ENCODE peak calls at places on chromosomes 4 and X, in four cellular contexts. O is Caco-2; U is fibroblast of lung; Z is stimulated activated CD4-positive, alpha-beta T cell treated with anti-CD3 and anti-CD28 coated beads, Interleukin-4, amount 100 ng/mL, for 48 hours. S is an unnamed sample.

GRCh38 chr4:188023682-188024081 is 28.1 kb downstream of the ZFP42 start:
- DNase-seq in O (no peak), U (peak), Z (no peak), S (peak)

GRCh38 chrX:87516716-87517115 is 886 bp upstream of the KLHL4 start:
- DNase-seq in O (no peak), U (peak), Z (no peak), S (peak)

GRCh38 chr4:165814256-165815010 is 58.6 kb upstream of the TLL1 start:
- DNase-seq in O (no peak), U (peak), Z (no peak), S (peak)

GRCh38 chr4:120299631-120300030 is 233.0 kb upstream of the MAD2L1 start:
- DNase-seq in O (no peak), U (no peak), Z (no peak), S (no peak)

GRCh38 chr4:184774152-184774551 is 40.3 kb upstream of the CENPU start:
- DNase-seq in O (no peak), U (no peak), Z (no peak), S (no peak)

GRCh38 chrX:1853916-1854315 is 239.1 kb downstream of the ASMT start:
- DNase-seq in O (no peak), U (no peak), Z (no peak), S (peak)

GRCh38 chrX:103254171-103254824 is 657 bp downstream of the TCEAL8 start:
- DNase-seq in O (peak), U (peak), Z (peak), S (peak)

GRCh38 chr4:41287005-41287404 is 30.3 kb downstream of the UCHL1 start:
- DNase-seq in O (no peak), U (peak), Z (no peak), S (no peak)

GRCh38 chr4:116070283-116070682 is 956.9 kb upstream of the NDST4 start:
- DNase-seq in O (no peak), U (peak), Z (no peak), S (peak)

GRCh38 chr4:14896656-14897175 is 105.6 kb upstream of the CPEB2 start:
- DNase-seq in O (no peak), U (no peak), Z (no peak), S (no peak)